ENCODE peak calls at places on chromosomes 7 and 10, in four cellular contexts. I is uterus, Z is MM.1S, S is IMR-90. U is an unnamed sample. For H3K27me3, the result is how much of the 10 kb centered on the place peaks cover.

GRCh38 chr10:92573091-92573797 is 649 bp downstream of the IDE start:
- DNase-seq in I (peak), Z (peak), S (peak), U (no peak)

GRCh38 chr10:116185199-116185598 is 87.8 kb downstream of the GFRA1 start:
- DNase-seq in I (no peak), Z (no peak), S (no peak), U (no peak)

GRCh38 chr7:36021367-36021766 is 131.7 kb upstream of the EEPD1 start:
- DNase-seq in I (no peak), Z (peak), S (no peak), U (no peak)

GRCh38 chr10:110216240-110216639 is 8.8 kb downstream of the MXI1 start:
- DNase-seq in I (no peak), Z (no peak), S (no peak), U (no peak)

GRCh38 chr7:44736896-44737295 is 11.8 kb upstream of the ZMIZ2 start:
- DNase-seq in I (no peak), Z (no peak), S (no peak), U (no peak)

GRCh38 chr10:62610649-62611229 is 193.8 kb upstream of the ADO start:
- DNase-seq in I (no peak), Z (peak), S (peak), U (no peak)

GRCh38 chr7:92841192-92841591 is 4.8 kb upstream of the CDK6 start:
- DNase-seq in I (no peak), Z (no peak), S (peak), U (no peak)

GRCh38 chr10:100148353-100149211 is 37.2 kb downstream of the ERLIN1 start:
- DNase-seq in I (no peak), Z (no peak), S (peak), U (peak)

GRCh38 chr7:47968852-47969774 is 10.3 kb downstream of the HUS1 start:
- DNase-seq in I (peak), Z (peak), S (peak), U (no peak)

GRCh38 chr7:124575181-124575580 is 190.4 kb downstream of the GPR37 start:
- DNase-seq in I (no peak), Z (no peak), S (peak), U (no peak)

GRCh38 chr7:36910859-36911258 is 186.6 kb upstream of the AOAH start:
- DNase-seq in I (no peak), Z (no peak), S (no peak), U (no peak)

GRCh38 chr10:130744631-130745030 is 566.9 kb downstream of the TCERG1L start:
- DNase-seq in I (no peak), Z (no peak), S (no peak), U (no peak)

GRCh38 chr10:132335189-132336063 is 3.4 kb downstream of the LRRC27 start:
- DNase-seq in I (no peak), Z (no peak), S (no peak), U (no peak)

GRCh38 chr10:5071411-5072198 is 22.6 kb upstream of the AKR1C3 start:
- DNase-seq in I (peak), Z (no peak), S (peak), U (peak)

GRCh38 chr7:30306977-30307376 is 22.6 kb downstream of the ZNRF2 start:
- DNase-seq in I (no peak), Z (no peak), S (no peak), U (no peak)

GRCh38 chr10:81680374-81680773 is 194.6 kb upstream of the NRG3 start:
- DNase-seq in I (no peak), Z (no peak), S (no peak), U (no peak)

GRCh38 chr10:3102721-3103410 is 35.5 kb downstream of the PFKP start:
- DNase-seq in I (no peak), Z (no peak), S (peak), U (no peak)

GRCh38 chr7:125462615-125463014 is 533.0 kb upstream of the POT1 start:
- DNase-seq in I (no peak), Z (no peak), S (no peak), U (no peak)

GRCh38 chr10:3452234-3452633 is 279.7 kb upstream of the PITRM1 start:
- DNase-seq in I (no peak), Z (no peak), S (peak), U (peak)

GRCh38 chr7:144830024-144830785 is 5.6 kb downstream of the TPK1 start:
- DNase-seq in I (no peak), Z (no peak), S (no peak), U (no peak)

GRCh38 chr7:119465798-119466305 is 807.1 kb upstream of the KCND2 start:
- DNase-seq in I (no peak), Z (no peak), S (no peak), U (no peak)

GRCh38 chr10:49076741-49077521 is 38.4 kb downstream of the VSTM4 start:
- DNase-seq in I (no peak), Z (peak), S (no peak), U (no peak)

GRCh38 chr10:30081182-30081581 is 21.8 kb upstream of the JCAD start:
- DNase-seq in I (no peak), Z (no peak), S (no peak), U (no peak)

GRCh38 chr7:124919841-124920240 is 9.8 kb downstream of the POT1 start:
- DNase-seq in I (no peak), Z (no peak), S (no peak), U (no peak)

GRCh38 chr10:69407621-69408301 is 9.0 kb downstream of the TACR2 start:
- DNase-seq in I (no peak), Z (peak), S (no peak), U (no peak)

GRCh38 chr7:74183653-74184450 is 9.7 kb downstream of the EIF4H start:
- DNase-seq in I (no peak), Z (no peak), S (no peak), U (no peak)
- TF ChIP-seq CTCF in I (no peak), Z (peak), S (peak), U (peak)

DNA sequence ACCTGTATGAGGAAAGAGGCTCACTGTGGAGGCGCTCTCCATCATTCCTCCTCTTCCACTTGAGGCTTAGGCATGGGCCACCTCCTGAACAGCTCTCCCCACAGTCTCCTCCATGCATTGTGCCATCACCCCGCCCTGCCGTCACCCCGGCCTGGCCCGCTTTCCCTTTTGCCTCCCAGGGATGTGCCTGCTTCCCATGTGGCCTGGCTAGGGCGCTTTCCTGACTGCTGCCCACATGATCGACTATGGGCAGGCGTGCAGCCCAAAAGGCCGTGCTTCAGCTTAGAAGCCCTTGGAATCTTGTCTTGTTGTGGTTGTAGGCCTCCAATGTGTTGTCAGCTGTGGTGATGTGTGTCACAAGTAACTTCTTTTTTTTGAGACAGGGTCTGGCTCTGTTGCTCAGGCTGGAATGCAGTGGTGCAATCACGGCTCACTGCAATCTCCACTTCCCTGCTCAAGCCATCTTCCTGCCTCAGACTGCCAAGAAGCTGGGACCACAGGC is 1.8 kb upstream of the ACTR3C start:
- DNase-seq in I (peak), Z (no peak), S (peak), U (no peak)
- H3K4me3 ChIP-seq in I (no peak), Z (no peak), S (no peak), U (no peak)

GRCh38 chr7:100974021-100974420 is 4.7 kb downstream of the MUC12 start:
- DNase-seq in I (no peak), Z (no peak), S (no peak), U (no peak)
- H3K27me3 ChIP-seq in I (under half), Z (under half), S (under half), U (under half)

GRCh38 chr10:24993237-24993958 is 22.6 kb downstream of the ENKUR start:
- DNase-seq in I (no peak), Z (no peak), S (no peak), U (peak)

GRCh38 chr10:24988831-24989769 is 26.9 kb downstream of the ENKUR start:
- DNase-seq in I (no peak), Z (no peak), S (no peak), U (no peak)

GRCh38 chr10:24992512-24993133 is 23.3 kb downstream of the ENKUR start:
- DNase-seq in I (no peak), Z (no peak), S (no peak), U (no peak)

GRCh38 chr10:24991298-24991697 is 24.7 kb downstream of the ENKUR start:
- DNase-seq in I (no peak), Z (no peak), S (no peak), U (no peak)

DNA sequence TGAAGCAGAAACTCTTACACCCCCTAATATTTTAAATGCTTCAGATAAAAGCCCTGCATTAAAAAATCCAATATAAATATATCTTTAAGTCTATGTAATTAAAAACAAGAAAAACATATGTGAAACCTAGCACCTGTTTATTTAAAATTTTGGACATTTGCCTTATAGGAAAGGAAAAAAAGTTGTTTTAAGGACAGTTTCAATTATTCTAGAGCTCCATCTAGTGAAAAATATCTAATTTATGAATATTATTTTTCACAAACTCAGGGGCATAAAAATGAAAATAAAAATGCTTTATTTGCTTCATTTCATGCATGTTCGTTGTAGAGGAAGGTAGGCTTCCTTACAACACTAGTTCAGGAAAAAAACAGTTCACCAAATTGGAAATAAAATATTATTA is 26.1 kb downstream of the ENKUR start:
- DNase-seq in I (no peak), Z (no peak), S (peak), U (no peak)
- TF ChIP-seq CTCF in I (peak), Z (no peak), S (peak), U (no peak)

GRCh38 chr10:71889388-71889987 is 38.4 kb upstream of the PSAP start:
- DNase-seq in I (no peak), Z (no peak), S (no peak), U (no peak)
- H3K4me3 ChIP-seq in I (peak), Z (peak), S (peak), U (peak)

GRCh38 chr7:27083646-27084045 is 12.2 kb downstream of the HOXA1 start:
- DNase-seq in I (no peak), Z (no peak), S (no peak), U (no peak)

GRCh38 chr7:27091125-27091524 is 4.7 kb downstream of the HOXA1 start:
- DNase-seq in I (no peak), Z (no peak), S (no peak), U (no peak)

GRCh38 chr7:27092753-27093097 is 3.1 kb downstream of the HOXA1 start:
- DNase-seq in I (no peak), Z (no peak), S (no peak), U (no peak)

GRCh38 chr7:27091936-27092752 is 3.7 kb downstream of the HOXA1 start:
- DNase-seq in I (no peak), Z (no peak), S (no peak), U (no peak)

DNA sequence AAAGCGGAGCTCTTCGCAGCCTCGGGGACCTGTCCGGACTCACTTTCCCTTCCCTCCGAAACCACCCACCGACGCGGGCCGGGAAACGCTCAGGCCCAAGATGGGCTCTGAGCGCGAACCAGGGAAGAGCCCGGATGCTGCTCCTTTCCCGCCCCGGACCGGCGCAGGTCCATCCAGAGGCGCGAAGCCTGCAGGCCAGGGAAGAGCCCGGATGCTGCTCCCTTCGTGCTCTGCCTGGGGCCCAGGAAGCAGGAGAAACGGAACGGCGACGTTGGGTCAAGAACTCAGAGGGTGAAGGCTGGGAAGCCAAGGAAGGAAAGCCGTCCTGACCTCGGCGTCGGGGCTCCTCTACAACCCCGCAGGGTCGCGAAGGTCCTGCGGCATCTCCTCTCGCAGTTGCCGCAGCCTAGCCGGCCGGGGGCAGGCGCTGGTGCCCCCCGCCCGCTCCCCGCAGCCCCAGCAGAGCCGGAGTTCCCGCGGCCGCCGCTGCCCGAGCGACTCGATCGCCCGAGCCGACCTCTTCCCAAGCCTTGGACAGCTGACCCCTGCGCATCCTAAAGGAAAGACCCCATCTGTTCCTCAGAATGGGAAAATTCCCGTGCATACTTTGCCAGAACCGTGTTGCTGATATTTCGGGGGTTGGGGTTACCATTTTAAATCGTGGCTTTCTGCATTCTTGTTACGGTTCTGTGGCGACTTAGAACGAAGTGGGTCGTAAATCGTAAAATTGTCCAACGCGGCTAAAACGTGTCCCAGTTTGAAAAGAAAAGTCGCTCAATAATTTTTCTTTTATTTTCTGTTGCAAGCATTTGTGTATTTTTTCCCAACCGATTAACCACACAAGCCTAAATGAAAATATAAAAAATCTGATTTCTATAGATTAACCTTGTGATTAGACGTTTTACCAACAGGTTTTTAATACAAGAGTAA is 7.5 kb downstream of the HOXA1 start:
- DNase-seq in I (no peak), Z (no peak), S (no peak), U (no peak)
- H3K27me3 ChIP-seq in I (under half), Z (under half), S (under half), U (under half)

GRCh38 chr7:135166338-135166989 is 4.0 kb downstream of the CYREN start:
- DNase-seq in I (no peak), Z (no peak), S (no peak), U (no peak)

GRCh38 chr7:135161669-135162068 is 8.8 kb downstream of the CYREN start:
- DNase-seq in I (no peak), Z (no peak), S (no peak), U (no peak)

GRCh38 chr7:135165862-135166261 is 4.6 kb downstream of the CYREN start:
- DNase-seq in I (no peak), Z (no peak), S (no peak), U (no peak)

GRCh38 chr7:135162382-135163001 is 8.0 kb downstream of the CYREN start:
- DNase-seq in I (no peak), Z (no peak), S (no peak), U (no peak)

GRCh38 chr7:135164357-135165021 is 6.0 kb downstream of the CYREN start:
- DNase-seq in I (no peak), Z (no peak), S (no peak), U (no peak)
- TF ChIP-seq CTCF in I (no peak), Z (peak), S (no peak), U (peak)